ENCODE peak calls at places on chromosomes 16 and 17, in four cellular contexts. C is fibroblast of pulmonary artery, R is endothelial cell, N is cardiac fibroblast. Z is an unnamed sample.

GRCh38 chr17:10156579-10157488 is 41.6 kb downstream of the GAS7 start:
- DNase-seq in N (no peak), R (no peak), C (no peak), Z (peak; percentile 91)

GRCh38 chr16:15593235-15593634 is 49.7 kb downstream of the MARF1 start:
- DNase-seq in R (no peak), N (no peak), C (no peak), Z (no peak)

GRCh38 chr17:49715717-49716279 is 8.0 kb upstream of the SLC35B1 start:
- DNase-seq in R (no peak), C (no peak), N (no peak), Z (no peak)

GRCh38 chr17:76700627-76701470 is 9.9 kb downstream of the MXRA7 start:
- DNase-seq in C (peak; percentile 88), R (no peak), N (peak; percentile 92), Z (no peak)

GRCh38 chr17:382644-383533 is 30.3 kb upstream of the RPH3AL start:
- DNase-seq in N (peak; percentile 76), C (peak; percentile 62), R (no peak), Z (no peak)

GRCh38 chr16:81495321-81496234 is 51.0 kb downstream of the CMIP start:
- DNase-seq in N (no peak), R (no peak), C (no peak), Z (no peak)

GRCh38 chr16:88437367-88437964 is 15.6 kb upstream of the ZFPM1 start:
- DNase-seq in R (peak; percentile 75), N (peak; percentile 32), C (peak; percentile 35), Z (peak; percentile 59)

GRCh38 chr16:88715312-88716190 is 9.2 kb downstream of the CTU2 start:
- DNase-seq in C (no peak), R (no peak), N (no peak), Z (no peak)

GRCh38 chr17:65558683-65559311 is 2.7 kb downstream of the AXIN2 start:
- DNase-seq in C (no peak), R (no peak), N (no peak), Z (no peak)

GRCh38 chr16:1097800-1098199 is 1.8 kb upstream of the C1QTNF8 start:
- DNase-seq in R (no peak), C (no peak), N (no peak), Z (no peak)

GRCh38 chr17:72470338-72471133 is 349.7 kb downstream of the SOX9 start:
- DNase-seq in C (no peak), N (no peak), R (no peak), Z (no peak)

GRCh38 chr16:50765866-50766265 is 24.0 kb downstream of the CYLD start:
- DNase-seq in N (no peak), R (no peak), C (no peak), Z (no peak)

GRCh38 chr17:44912763-44913544 is 2.3 kb downstream of the GFAP start:
- DNase-seq in R (no peak), N (no peak), C (no peak), Z (no peak)

GRCh38 chr17:62819511-62820221 is 11.6 kb upstream of the MARCHF10 start:
- DNase-seq in N (peak; percentile 99), C (peak; percentile 98), R (peak; percentile 69), Z (no peak)

GRCh38 chr17:27153005-27153404 is 140.9 kb upstream of the WSB1 start:
- DNase-seq in R (no peak), C (peak; percentile 42), N (peak; percentile 48), Z (no peak)

GRCh38 chr17:10652984-10653680 is 4.0 kb downstream of the MYH3 start:
- DNase-seq in R (no peak), C (peak; percentile 20), N (peak; percentile 21), Z (no peak)

GRCh38 chr16:82311528-82311927 is 141.5 kb upstream of the MPHOSPH6 start:
- DNase-seq in C (no peak), R (no peak), N (no peak), Z (no peak)

GRCh38 chr17:45857977-45858708 is 13.5 kb downstream of the SPPL2C start:
- DNase-seq in R (peak; percentile 66), C (peak; percentile 51), N (peak; percentile 33), Z (no peak)

GRCh38 chr16:80519189-80519588 is 21.6 kb upstream of the DYNLRB2 start:
- DNase-seq in C (no peak), N (no peak), R (no peak), Z (no peak)

GRCh38 chr17:47279062-47279801 is 25.6 kb downstream of the ITGB3 start:
- DNase-seq in C (peak; percentile 98), R (no peak), N (peak; percentile 100), Z (peak; percentile 90)

GRCh38 chr17:78800132-78800931 is 18.3 kb upstream of the CYTH1 start:
- DNase-seq in N (no peak), R (no peak), C (no peak), Z (no peak)

GRCh38 chr17:78796134-78796900 is 14.2 kb upstream of the CYTH1 start:
- DNase-seq in R (no peak), C (no peak), N (no peak), Z (no peak)

GRCh38 chr17:78797213-78797612 is 15.1 kb upstream of the CYTH1 start:
- DNase-seq in R (no peak), N (no peak), C (no peak), Z (no peak)

GRCh38 chr17:78797691-78798585 is 15.9 kb upstream of the CYTH1 start:
- DNase-seq in C (no peak), N (no peak), R (no peak), Z (no peak)

DNA sequence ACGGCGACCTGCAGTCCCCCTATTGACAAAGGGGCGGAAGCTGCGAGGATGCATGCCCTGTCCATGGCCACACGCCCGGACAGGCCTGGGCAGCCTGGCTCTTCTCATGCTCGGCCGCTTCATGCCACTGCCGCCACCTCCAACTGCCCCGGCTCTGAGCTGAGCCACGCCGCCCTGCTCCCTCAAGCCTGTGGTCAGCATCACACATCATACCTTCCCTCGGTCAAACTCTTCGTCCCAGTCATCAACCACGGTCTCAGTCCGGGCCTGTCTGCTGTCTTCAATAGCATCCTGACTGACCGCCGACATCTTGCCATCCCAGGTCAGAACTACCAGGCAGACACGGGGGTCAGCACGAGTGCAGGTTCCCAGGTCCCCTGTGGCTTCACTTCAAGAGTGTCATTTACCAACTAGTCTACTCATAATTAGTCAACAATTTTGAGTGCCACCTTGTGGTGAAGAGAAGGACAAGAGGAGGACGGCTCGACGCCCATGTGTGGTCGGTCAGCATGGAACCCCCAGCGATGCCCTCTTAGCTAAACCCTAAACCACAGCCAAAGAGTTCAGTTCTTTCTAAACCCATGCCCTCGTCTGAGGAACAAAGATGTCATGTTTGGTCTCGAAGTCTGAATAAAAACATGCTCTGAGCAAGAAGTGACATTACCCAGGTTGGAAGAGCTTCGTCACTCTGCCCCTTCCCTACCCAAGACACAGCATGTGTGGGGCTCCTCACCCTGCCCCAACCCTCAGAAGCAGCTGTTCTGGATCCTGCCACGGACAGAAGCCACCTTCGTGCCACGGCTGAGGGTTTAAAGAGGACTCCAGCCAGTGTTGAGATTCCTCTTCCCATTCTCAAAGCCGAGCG is 16.9 kb upstream of the CYTH1 start:
- DNase-seq in C (peak; percentile 50), N (peak; percentile 35), R (no peak), Z (peak; percentile 52)
- TF ChIP-seq CTCF in C (peak; percentile 44), N (peak; percentile 36), R (peak; percentile 18), Z (peak; percentile 38)

DNA sequence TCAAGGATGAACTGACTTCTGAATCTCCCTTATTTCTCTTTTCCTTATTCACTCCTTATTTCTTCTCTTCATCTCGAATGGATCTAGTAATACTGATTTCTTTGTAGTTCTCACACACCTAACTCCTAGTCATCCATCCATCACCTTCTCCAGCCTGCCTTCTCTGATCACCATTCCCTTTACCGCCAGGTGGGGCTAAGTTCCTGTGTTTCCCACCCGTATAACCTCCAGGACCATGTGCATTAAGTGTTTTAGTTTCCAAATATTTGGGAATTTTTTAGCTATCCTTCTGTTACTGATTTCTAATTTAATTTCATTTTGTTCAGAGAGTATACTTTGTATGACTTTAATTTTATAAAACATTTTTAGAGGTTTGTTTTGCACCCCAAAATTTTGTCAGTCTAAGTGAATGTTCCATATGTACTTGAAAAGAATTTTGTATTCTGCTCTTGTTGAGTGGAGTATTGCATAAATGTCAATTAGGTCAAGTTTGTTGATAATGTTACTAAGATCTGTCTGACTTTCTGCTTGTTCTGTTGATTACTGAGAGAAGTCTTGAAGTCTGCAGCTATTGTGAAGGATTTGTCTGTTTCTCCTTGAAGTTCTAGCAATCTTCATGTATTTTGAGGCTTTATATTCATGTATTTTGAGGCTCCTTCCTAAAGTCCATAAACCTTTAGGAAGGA is 8.8 kb downstream of the BPTF start:
- DNase-seq in R (peak; percentile 34), N (no peak), C (no peak), Z (no peak)
- TF ChIP-seq CTCF in R (peak; percentile 25), N (no peak), C (no peak), Z (no peak)

GRCh38 chr16:4790871-4791270 is 2.7 kb upstream of the SEPTIN12 start:
- DNase-seq in C (no peak), R (no peak), N (peak; percentile 23), Z (no peak)
- TF ChIP-seq CTCF in C (no peak), R (no peak), N (no peak), Z (no peak)

GRCh38 chr17:60641810-60642220 is 35.8 kb upstream of the BCAS3 start:
- DNase-seq in R (peak; percentile 65), C (peak; percentile 91), N (peak; percentile 90), Z (peak; percentile 74)
- TF ChIP-seq CTCF in R (peak; percentile 26), C (peak; percentile 59), N (peak; percentile 39), Z (peak; percentile 37)

GRCh38 chr17:80696456-80696855 is 151.8 kb downstream of the RPTOR start:
- DNase-seq in R (no peak), N (no peak), C (no peak), Z (no peak)
- TF ChIP-seq CTCF in R (no peak), N (no peak), C (no peak), Z (no peak)

DNA sequence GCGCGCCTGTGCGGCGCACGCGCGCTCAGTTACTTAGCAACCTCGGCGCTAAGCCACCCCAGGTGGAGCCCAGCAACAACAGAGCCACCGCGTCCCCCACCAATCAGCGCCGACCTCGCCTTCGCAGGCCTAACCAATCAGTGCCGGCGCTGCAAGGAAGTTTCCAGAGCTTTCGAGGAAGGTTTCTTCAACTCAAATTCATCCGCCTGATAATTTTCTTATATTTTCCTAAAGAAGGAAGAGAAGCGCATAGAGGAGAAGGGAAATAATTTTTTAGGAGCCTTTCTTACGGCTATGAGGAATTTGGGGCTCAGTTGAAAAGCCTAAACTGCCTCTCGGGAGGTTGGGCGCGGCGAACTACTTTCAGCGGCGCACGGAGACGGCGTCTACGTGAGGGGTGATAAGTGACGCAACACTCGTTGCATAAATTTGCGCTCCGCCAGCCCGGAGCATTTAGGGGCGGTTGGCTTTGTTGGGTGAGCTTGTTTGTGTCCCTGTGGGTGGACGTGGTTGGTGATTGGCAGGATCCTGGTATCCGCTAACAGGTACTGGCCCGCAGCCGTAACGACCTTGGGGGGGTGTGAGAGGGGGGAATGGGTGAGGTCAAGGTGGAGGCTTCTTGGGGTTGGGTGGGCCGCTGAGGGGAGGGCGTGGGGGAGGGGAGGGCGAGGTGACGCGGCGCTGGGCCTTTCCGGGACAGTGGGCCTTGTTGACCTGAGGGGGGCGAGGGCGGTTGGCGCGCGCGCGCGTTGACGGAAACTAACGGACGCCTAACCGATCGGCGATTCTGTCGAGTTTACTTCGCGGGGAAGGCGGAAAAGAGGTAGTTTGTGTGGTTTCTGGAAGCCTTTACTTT is at the start of gene UBB:
- DNase-seq in N (peak; percentile 99), R (peak; percentile 91), C (peak; percentile 99), Z (peak; percentile 99)
- TF ChIP-seq CTCF in N (no peak), R (no peak), C (no peak), Z (peak; percentile 23)

GRCh38 chr16:75271441-75272096 is 20.1 kb upstream of the BCAR1 start:
- DNase-seq in R (no peak), C (no peak), N (no peak), Z (no peak)
- TF ChIP-seq CTCF in R (no peak), C (no peak), N (no peak), Z (no peak)

GRCh38 chr16:84312783-84313382 is 18.2 kb downstream of the WFDC1 start:
- DNase-seq in N (no peak), R (no peak), C (no peak), Z (no peak)
- TF ChIP-seq CTCF in N (no peak), R (no peak), C (no peak), Z (no peak)